ENCODE peak calls at places on chromosomes 13 and 19, in nine cellular contexts. One of them, this sample, is unnamed.

GRCh38 chr19:3614858-3615505 is 8.3 kb upstream of the TBXA2R start:
- DNase-seq in prostate gland: no peak
- DNase-seq in CD8-positive, alpha-beta T cell: no peak
- DNase-seq in AG04450: no peak
- DNase-seq in heart right ventricle: no peak
- DNase-seq in pancreas: no peak
- DNase-seq in PC-3: no peak
- DNase-seq in heart left ventricle: no peak
- DNase-seq in glutamatergic neuron: no peak
- DNase-seq in this sample: no peak

GRCh38 chr13:104773775-104774174 is 1707.6 kb upstream of the SLC10A2 start:
- DNase-seq in prostate gland: no peak
- DNase-seq in CD8-positive, alpha-beta T cell: no peak
- DNase-seq in AG04450: peak; percentile 21
- DNase-seq in heart right ventricle: no peak
- DNase-seq in pancreas: no peak
- DNase-seq in PC-3: peak; percentile 71
- DNase-seq in heart left ventricle: no peak
- DNase-seq in glutamatergic neuron: no peak
- DNase-seq in this sample: no peak

GRCh38 chr13:26867451-26868067 is 107.0 kb upstream of the GPR12 start:
- DNase-seq in prostate gland: no peak
- DNase-seq in CD8-positive, alpha-beta T cell: no peak
- DNase-seq in AG04450: no peak
- DNase-seq in heart right ventricle: no peak
- DNase-seq in pancreas: no peak
- DNase-seq in PC-3: peak; percentile 38
- DNase-seq in heart left ventricle: peak; percentile 15
- DNase-seq in glutamatergic neuron: no peak
- DNase-seq in this sample: no peak

GRCh38 chr13:72851678-72852014 is 69.7 kb downstream of the PIBF1 start:
- DNase-seq in prostate gland: no peak
- DNase-seq in CD8-positive, alpha-beta T cell: no peak
- DNase-seq in AG04450: no peak
- DNase-seq in heart right ventricle: no peak
- DNase-seq in pancreas: no peak
- DNase-seq in PC-3: no peak
- DNase-seq in heart left ventricle: no peak
- DNase-seq in glutamatergic neuron: no peak
- DNase-seq in this sample: no peak

GRCh38 chr19:8482696-8483095 is 19.7 kb downstream of the PRAM1 start:
- DNase-seq in prostate gland: no peak
- DNase-seq in CD8-positive, alpha-beta T cell: no peak
- DNase-seq in AG04450: no peak
- DNase-seq in heart right ventricle: no peak
- DNase-seq in pancreas: peak; percentile 8
- DNase-seq in PC-3: no peak
- DNase-seq in heart left ventricle: no peak
- DNase-seq in glutamatergic neuron: no peak
- DNase-seq in this sample: no peak

GRCh38 chr19:35438527-35438926 is 9.5 kb upstream of the FFAR2 start:
- DNase-seq in prostate gland: no peak
- DNase-seq in CD8-positive, alpha-beta T cell: no peak
- DNase-seq in AG04450: no peak
- DNase-seq in heart right ventricle: no peak
- DNase-seq in pancreas: peak; percentile 70
- DNase-seq in PC-3: no peak
- DNase-seq in heart left ventricle: no peak
- DNase-seq in glutamatergic neuron: no peak
- DNase-seq in this sample: no peak

GRCh38 chr13:21075303-21076264 is 14.2 kb upstream of the LATS2 start:
- DNase-seq in prostate gland: no peak
- DNase-seq in CD8-positive, alpha-beta T cell: peak; percentile 60
- DNase-seq in AG04450: no peak
- DNase-seq in heart right ventricle: peak; percentile 41
- DNase-seq in pancreas: no peak
- DNase-seq in PC-3: no peak
- DNase-seq in heart left ventricle: peak; percentile 43
- DNase-seq in glutamatergic neuron: peak; percentile 71
- DNase-seq in this sample: no peak

GRCh38 chr19:8367327-8368001 is 3.5 kb downstream of the ANGPTL4 start:
- DNase-seq in prostate gland: peak; percentile 53
- DNase-seq in CD8-positive, alpha-beta T cell: no peak
- DNase-seq in AG04450: peak; percentile 96
- DNase-seq in heart right ventricle: peak; percentile 90
- DNase-seq in pancreas: peak; percentile 98
- DNase-seq in PC-3: peak; percentile 97
- DNase-seq in heart left ventricle: peak; percentile 89
- DNase-seq in glutamatergic neuron: peak; percentile 31
- DNase-seq in this sample: peak; percentile 95

GRCh38 chr19:50861025-50861424 is 6.3 kb downstream of the KLK3 start:
- DNase-seq in prostate gland: peak; percentile 78
- DNase-seq in CD8-positive, alpha-beta T cell: no peak
- DNase-seq in AG04450: no peak
- DNase-seq in heart right ventricle: no peak
- DNase-seq in pancreas: no peak
- DNase-seq in PC-3: peak; percentile 69
- DNase-seq in heart left ventricle: no peak
- DNase-seq in glutamatergic neuron: no peak
- DNase-seq in this sample: no peak

GRCh38 chr19:406999-407491 is 1.9 kb downstream of the C2CD4C start:
- DNase-seq in prostate gland: no peak
- DNase-seq in CD8-positive, alpha-beta T cell: no peak
- DNase-seq in AG04450: no peak
- DNase-seq in heart right ventricle: no peak
- DNase-seq in pancreas: no peak
- DNase-seq in PC-3: no peak
- DNase-seq in heart left ventricle: no peak
- DNase-seq in glutamatergic neuron: peak; percentile 21
- DNase-seq in this sample: no peak

GRCh38 chr19:34995551-34995950 is 4.6 kb upstream of the GRAMD1A start:
- DNase-seq in prostate gland: no peak
- DNase-seq in CD8-positive, alpha-beta T cell: no peak
- DNase-seq in AG04450: no peak
- DNase-seq in heart right ventricle: no peak
- DNase-seq in pancreas: peak; percentile 8
- DNase-seq in PC-3: no peak
- DNase-seq in heart left ventricle: no peak
- DNase-seq in glutamatergic neuron: no peak
- DNase-seq in this sample: no peak

GRCh38 chr13:110283661-110284516 is 23.1 kb downstream of the COL4A1 start:
- DNase-seq in prostate gland: no peak
- DNase-seq in CD8-positive, alpha-beta T cell: no peak
- DNase-seq in AG04450: no peak
- DNase-seq in heart right ventricle: no peak
- DNase-seq in pancreas: no peak
- DNase-seq in PC-3: no peak
- DNase-seq in heart left ventricle: no peak
- DNase-seq in glutamatergic neuron: no peak
- DNase-seq in this sample: no peak

GRCh38 chr19:6226012-6226411 is 53.8 kb downstream of the MLLT1 start:
- DNase-seq in prostate gland: no peak
- DNase-seq in CD8-positive, alpha-beta T cell: no peak
- DNase-seq in AG04450: no peak
- DNase-seq in heart right ventricle: no peak
- DNase-seq in pancreas: no peak
- DNase-seq in PC-3: no peak
- DNase-seq in heart left ventricle: no peak
- DNase-seq in glutamatergic neuron: no peak
- DNase-seq in this sample: no peak

GRCh38 chr13:107743983-107744382 is 471.4 kb downstream of the LIG4 start:
- DNase-seq in prostate gland: no peak
- DNase-seq in CD8-positive, alpha-beta T cell: no peak
- DNase-seq in AG04450: peak; percentile 39
- DNase-seq in heart right ventricle: no peak
- DNase-seq in pancreas: no peak
- DNase-seq in PC-3: peak; percentile 27
- DNase-seq in heart left ventricle: no peak
- DNase-seq in glutamatergic neuron: no peak
- DNase-seq in this sample: no peak

GRCh38 chr19:4439243-4439642 is 18.4 kb downstream of the UBXN6 start:
- DNase-seq in prostate gland: no peak
- DNase-seq in CD8-positive, alpha-beta T cell: no peak
- DNase-seq in AG04450: no peak
- DNase-seq in heart right ventricle: no peak
- DNase-seq in pancreas: no peak
- DNase-seq in PC-3: no peak
- DNase-seq in heart left ventricle: no peak
- DNase-seq in glutamatergic neuron: no peak
- DNase-seq in this sample: no peak

DNA sequence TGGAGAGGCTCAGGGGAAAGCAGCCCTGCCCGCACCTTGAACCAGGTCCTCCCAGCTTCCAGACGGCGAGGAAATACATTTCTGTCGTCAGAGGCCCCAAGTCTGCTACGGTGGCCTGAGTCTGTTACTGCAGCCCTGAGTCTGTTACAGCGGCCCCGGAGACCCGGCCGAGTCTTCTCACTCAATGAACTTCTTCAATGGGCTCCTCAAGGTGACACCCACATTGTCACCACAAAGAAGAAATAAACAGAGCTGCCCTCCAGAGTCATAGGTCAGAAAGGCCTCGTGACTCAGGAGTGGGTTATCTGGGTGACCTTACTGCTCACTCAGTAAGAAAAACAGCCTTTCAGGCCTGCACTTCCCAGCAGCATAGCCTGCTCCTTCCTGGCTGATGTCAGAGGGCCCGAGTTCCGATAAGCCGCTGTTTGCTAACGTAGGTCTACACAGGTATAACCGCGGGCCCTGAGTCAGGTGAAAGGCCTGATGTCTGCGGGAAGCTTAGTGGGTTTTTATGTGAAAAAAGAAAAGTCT is 66.9 kb upstream of the TM9SF2 start:
- DNase-seq in prostate gland: no peak
- DNase-seq in CD8-positive, alpha-beta T cell: peak; percentile 77
- DNase-seq in AG04450: no peak
- DNase-seq in heart right ventricle: no peak
- DNase-seq in pancreas: no peak
- DNase-seq in PC-3: no peak
- DNase-seq in heart left ventricle: no peak
- DNase-seq in glutamatergic neuron: no peak
- DNase-seq in this sample: no peak
- TF ChIP-seq CTCF in prostate gland: no peak
- TF ChIP-seq CTCF in CD8-positive, alpha-beta T cell: no peak
- TF ChIP-seq CTCF in AG04450: no peak
- TF ChIP-seq CTCF in heart right ventricle: no peak
- TF ChIP-seq CTCF in pancreas: no peak
- TF ChIP-seq CTCF in PC-3: no peak
- TF ChIP-seq CTCF in heart left ventricle: no peak
- TF ChIP-seq CTCF in glutamatergic neuron: no peak
- TF ChIP-seq CTCF in this sample: no peak

GRCh38 chr19:49614096-49614857 is 23.3 kb downstream of the PRR12 start:
- DNase-seq in prostate gland: no peak
- DNase-seq in CD8-positive, alpha-beta T cell: no peak
- DNase-seq in AG04450: peak; percentile 27
- DNase-seq in heart right ventricle: no peak
- DNase-seq in pancreas: no peak
- DNase-seq in PC-3: peak; percentile 97
- DNase-seq in heart left ventricle: no peak
- DNase-seq in glutamatergic neuron: no peak
- DNase-seq in this sample: no peak
- TF ChIP-seq CTCF in prostate gland: no peak
- TF ChIP-seq CTCF in CD8-positive, alpha-beta T cell: no peak
- TF ChIP-seq CTCF in AG04450: no peak
- TF ChIP-seq CTCF in heart right ventricle: no peak
- TF ChIP-seq CTCF in pancreas: no peak
- TF ChIP-seq CTCF in PC-3: peak; percentile 45
- TF ChIP-seq CTCF in heart left ventricle: no peak
- TF ChIP-seq CTCF in glutamatergic neuron: no peak
- TF ChIP-seq CTCF in this sample: no peak

GRCh38 chr19:12574036-12574435 is 22.8 kb upstream of the ZNF564 start:
- DNase-seq in prostate gland: no peak
- DNase-seq in CD8-positive, alpha-beta T cell: no peak
- DNase-seq in AG04450: no peak
- DNase-seq in heart right ventricle: no peak
- DNase-seq in pancreas: no peak
- DNase-seq in PC-3: no peak
- DNase-seq in heart left ventricle: no peak
- DNase-seq in glutamatergic neuron: no peak
- DNase-seq in this sample: no peak
- TF ChIP-seq CTCF in prostate gland: no peak
- TF ChIP-seq CTCF in CD8-positive, alpha-beta T cell: no peak
- TF ChIP-seq CTCF in AG04450: no peak
- TF ChIP-seq CTCF in heart right ventricle: no peak
- TF ChIP-seq CTCF in pancreas: no peak
- TF ChIP-seq CTCF in PC-3: no peak
- TF ChIP-seq CTCF in heart left ventricle: no peak
- TF ChIP-seq CTCF in glutamatergic neuron: no peak
- TF ChIP-seq CTCF in this sample: no peak

DNA sequence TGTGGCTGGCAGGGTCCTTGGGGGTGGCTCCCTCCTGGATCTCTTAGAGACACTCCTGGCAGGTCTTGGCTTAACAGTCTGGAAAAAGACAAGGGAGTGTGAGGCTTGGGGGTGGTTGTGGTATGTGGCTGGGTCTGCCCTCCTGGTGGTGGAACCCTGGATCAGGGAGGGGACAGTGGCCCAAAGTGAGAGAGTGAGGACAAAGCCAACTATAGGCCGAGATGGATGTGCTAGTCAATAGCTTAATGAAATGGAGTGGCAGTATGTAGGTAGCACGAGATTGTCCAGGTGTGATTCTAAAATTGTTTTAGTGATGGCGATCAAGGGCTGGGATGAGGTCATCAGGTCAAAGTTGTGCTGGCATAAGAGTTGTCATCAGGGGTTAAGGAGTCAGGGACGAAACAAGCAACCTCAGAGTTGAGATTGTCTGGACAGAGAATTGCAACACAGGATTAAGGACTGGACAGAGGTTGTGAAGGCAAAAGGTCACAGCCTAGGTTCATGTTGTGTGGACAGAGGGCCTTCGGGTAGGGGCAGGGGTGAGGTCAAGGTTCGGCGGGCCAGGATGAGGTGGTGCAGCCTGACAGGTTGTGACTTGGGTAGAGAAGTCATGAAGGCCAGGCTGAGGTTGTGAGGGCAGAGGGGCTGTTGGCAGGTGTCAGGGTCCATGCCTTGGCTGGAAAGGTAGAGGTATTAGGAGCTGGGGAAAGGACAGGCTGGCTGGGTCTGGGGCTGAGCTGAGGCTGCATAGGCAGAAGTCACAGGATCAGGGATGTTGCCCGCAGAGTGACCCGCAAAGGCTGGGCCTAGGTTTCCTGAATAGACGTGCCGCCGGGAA is 4.5 kb upstream of the RASAL3 start:
- DNase-seq in prostate gland: no peak
- DNase-seq in CD8-positive, alpha-beta T cell: no peak
- DNase-seq in AG04450: no peak
- DNase-seq in heart right ventricle: no peak
- DNase-seq in pancreas: no peak
- DNase-seq in PC-3: no peak
- DNase-seq in heart left ventricle: no peak
- DNase-seq in glutamatergic neuron: no peak
- DNase-seq in this sample: no peak
- TF ChIP-seq CTCF in prostate gland: no peak
- TF ChIP-seq CTCF in CD8-positive, alpha-beta T cell: no peak
- TF ChIP-seq CTCF in AG04450: no peak
- TF ChIP-seq CTCF in heart right ventricle: no peak
- TF ChIP-seq CTCF in pancreas: no peak
- TF ChIP-seq CTCF in PC-3: no peak
- TF ChIP-seq CTCF in heart left ventricle: no peak
- TF ChIP-seq CTCF in glutamatergic neuron: no peak
- TF ChIP-seq CTCF in this sample: no peak

This sample was measured in right atrium auricular region.